ENCODE peak calls at places on chromosomes 6 and 20, in five cellular contexts. Z, P, H, E and T are unnamed samples.

GRCh38 chr6:49468042-49468441 is 4.9 kb downstream of the CENPQ start:
- DNase-seq in Z (no peak), P (no peak), E (no peak), H (no peak), T (no peak)

GRCh38 chr20:2102585-2103453 is 1.2 kb downstream of the STK35 start:
- DNase-seq in P (peak), E (peak), Z (peak), H (peak), T (peak)

GRCh38 chr6:56959094-56959493 is 4.2 kb downstream of the BEND6 start:
- DNase-seq in E (no peak), H (no peak), Z (no peak), P (no peak), T (no peak)

GRCh38 chr20:18754030-18754659 is 59.4 kb upstream of the SCP2D1 start:
- DNase-seq in Z (no peak), E (no peak), H (no peak), P (no peak), T (no peak)

GRCh38 chr6:123895346-123895745 is 91.7 kb downstream of the NKAIN2 start:
- DNase-seq in H (no peak), P (peak), E (no peak), Z (no peak), T (no peak)

GRCh38 chr20:54090230-54091119 is 20.1 kb upstream of the BCAS1 start:
- DNase-seq in P (no peak), Z (no peak), E (no peak), H (no peak), T (no peak)

GRCh38 chr6:132198896-132199295 is 202.4 kb downstream of the MOXD1 start:
- DNase-seq in H (no peak), Z (no peak), P (no peak), E (peak), T (no peak)

GRCh38 chr6:39056191-39056590 is 7.6 kb downstream of the GLP1R start:
- DNase-seq in P (no peak), H (no peak), Z (no peak), E (no peak), T (no peak)

GRCh38 chr20:618980-619379 is 8.9 kb upstream of the TCF15 start:
- DNase-seq in Z (no peak), H (no peak), P (no peak), E (no peak), T (no peak)

GRCh38 chr6:133286765-133287164 is 45.6 kb downstream of the EYA4 start:
- DNase-seq in E (peak), P (peak), Z (no peak), H (peak), T (no peak)

GRCh38 chr6:105808571-105808970 is 277.6 kb upstream of the PRDM1 start:
- DNase-seq in E (no peak), Z (no peak), H (no peak), P (no peak), T (no peak)

GRCh38 chr6:161631676-161632194 is 357.9 kb upstream of the AGPAT4 start:
- DNase-seq in E (peak), H (no peak), Z (no peak), P (no peak), T (peak)

GRCh38 chr6:25369450-25370086 is 90.4 kb downstream of the CARMIL1 start:
- DNase-seq in H (peak), P (no peak), Z (no peak), E (peak), T (no peak)

GRCh38 chr6:6890400-6890858 is 217.3 kb upstream of the RREB1 start:
- DNase-seq in E (peak), H (peak), P (peak), Z (no peak), T (no peak)